ENCODE peak calls at places on chromosomes 7 and 10, in seven cellular contexts. O is right lobe of liver, Y is esophagus squamous epithelium, S is cardiac muscle cell, M is Peyer's patch, E is lung, C is thoracic aorta. U is an unnamed sample.

GRCh38 chr10:59692113-59692512 is 17.5 kb downstream of the SLC16A9 start:
- DNase-seq in O (no peak), Y (no peak), S (no peak), M (no peak), E (no peak), C (no peak), U (no peak)

GRCh38 chr7:90210925-90211324 is 615 bp upstream of the STEAP2 start:
- DNase-seq in O (no peak), Y (no peak), S (no peak), M (no peak), E (no peak), C (no peak), U (no peak)

GRCh38 chr7:11818281-11818680 is 13.7 kb downstream of the THSD7A start:
- DNase-seq in O (no peak), Y (no peak), S (no peak), M (no peak), E (no peak), C (no peak), U (no peak)

GRCh38 chr7:142772051-142772450 is 1.3 kb downstream of the PRSS2 start:
- DNase-seq in O (no peak), Y (no peak), S (peak; percentile 27), M (no peak), E (no peak), C (no peak), U (no peak)

GRCh38 chr7:144384555-144385245 is 18.8 kb downstream of the NOBOX start:
- DNase-seq in O (no peak), Y (no peak), S (peak; percentile 55), M (no peak), E (no peak), C (no peak), U (peak; percentile 6)

GRCh38 chr10:48288661-48289060 is 14.2 kb upstream of the FRMPD2 start:
- DNase-seq in O (no peak), Y (no peak), S (no peak), M (no peak), E (no peak), C (no peak), U (no peak)

GRCh38 chr7:13933536-13933935 is 55.9 kb downstream of the ETV1 start:
- DNase-seq in O (no peak), Y (no peak), S (no peak), M (no peak), E (no peak), C (no peak), U (no peak)

GRCh38 chr7:38000272-38000671 is 79.8 kb downstream of the EPDR1 start:
- DNase-seq in O (no peak), Y (no peak), S (peak; percentile 35), M (no peak), E (no peak), C (no peak), U (no peak)

GRCh38 chr10:27713906-27714305 is 31.7 kb downstream of the MKX start:
- DNase-seq in O (no peak), Y (no peak), S (no peak), M (no peak), E (no peak), C (no peak), U (no peak)

GRCh38 chr10:68550747-68551411 is 9.3 kb upstream of the TET1 start:
- DNase-seq in O (no peak), Y (no peak), S (peak; percentile 89), M (no peak), E (peak; percentile 44), C (no peak), U (peak; percentile 85)

DNA sequence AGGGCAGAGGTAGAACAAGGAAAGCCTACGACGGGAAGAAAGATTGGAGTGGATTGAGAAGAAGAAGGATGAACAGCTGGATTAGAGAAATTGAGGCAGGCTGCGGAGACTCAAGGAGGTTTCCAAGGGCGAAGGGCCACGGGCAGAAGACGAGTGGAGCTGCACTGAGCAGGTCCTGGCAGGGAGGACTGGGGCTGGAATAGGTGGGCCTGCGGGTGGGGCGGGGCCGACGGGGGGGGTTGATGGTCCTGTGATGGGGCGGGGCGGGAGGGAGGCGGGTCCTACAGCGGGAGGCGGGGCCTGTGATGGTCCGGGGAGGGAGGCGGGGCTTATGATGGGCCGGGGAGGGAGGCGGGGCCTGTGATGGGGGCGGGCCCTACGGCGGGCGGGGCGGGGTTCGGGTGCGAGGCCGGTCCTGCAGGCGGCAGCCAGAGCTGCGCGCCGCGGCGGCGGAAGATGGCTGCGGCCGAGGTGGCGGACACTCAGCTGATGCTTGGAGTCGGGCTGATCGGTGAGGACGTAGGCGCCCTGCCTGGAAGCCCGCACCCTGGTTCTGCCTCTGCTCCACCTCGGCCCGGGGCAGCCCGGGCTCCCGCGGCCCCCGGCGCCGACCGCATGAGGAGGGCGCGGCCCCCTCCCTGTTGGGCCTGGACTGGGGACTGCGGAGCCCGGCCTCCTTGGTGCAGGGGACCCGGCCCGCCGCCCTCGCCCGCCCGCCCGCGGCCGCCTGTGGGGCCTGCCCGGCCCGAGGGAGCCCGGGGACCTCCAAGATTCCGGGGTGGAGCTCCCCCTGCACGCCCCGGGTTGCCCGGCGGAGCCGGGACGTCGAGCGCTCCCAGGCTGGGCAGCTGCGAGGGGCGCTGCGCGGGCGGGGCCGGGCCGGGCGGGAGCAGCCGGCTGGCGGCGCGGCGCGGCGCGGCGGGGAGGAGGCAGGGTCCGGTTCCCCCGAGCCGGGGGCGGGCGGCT is at the start of gene DENND10:
- DNase-seq in O (peak; percentile 89), Y (peak; percentile 52), S (peak; percentile 90), M (peak; percentile 90), E (peak; percentile 78), C (peak; percentile 49), U (peak; percentile 78)
- H3K27ac ChIP-seq in O (peak within 1 kb of the TSS; percentile 60), Y (peak within 1 kb of the TSS; percentile 89), S (no peak within 1 kb of the TSS), M (peak within 1 kb of the TSS; percentile 74), E (peak within 1 kb of the TSS; percentile 68), C (peak within 1 kb of the TSS; percentile 53), U (no peak within 1 kb of the TSS)

DNA sequence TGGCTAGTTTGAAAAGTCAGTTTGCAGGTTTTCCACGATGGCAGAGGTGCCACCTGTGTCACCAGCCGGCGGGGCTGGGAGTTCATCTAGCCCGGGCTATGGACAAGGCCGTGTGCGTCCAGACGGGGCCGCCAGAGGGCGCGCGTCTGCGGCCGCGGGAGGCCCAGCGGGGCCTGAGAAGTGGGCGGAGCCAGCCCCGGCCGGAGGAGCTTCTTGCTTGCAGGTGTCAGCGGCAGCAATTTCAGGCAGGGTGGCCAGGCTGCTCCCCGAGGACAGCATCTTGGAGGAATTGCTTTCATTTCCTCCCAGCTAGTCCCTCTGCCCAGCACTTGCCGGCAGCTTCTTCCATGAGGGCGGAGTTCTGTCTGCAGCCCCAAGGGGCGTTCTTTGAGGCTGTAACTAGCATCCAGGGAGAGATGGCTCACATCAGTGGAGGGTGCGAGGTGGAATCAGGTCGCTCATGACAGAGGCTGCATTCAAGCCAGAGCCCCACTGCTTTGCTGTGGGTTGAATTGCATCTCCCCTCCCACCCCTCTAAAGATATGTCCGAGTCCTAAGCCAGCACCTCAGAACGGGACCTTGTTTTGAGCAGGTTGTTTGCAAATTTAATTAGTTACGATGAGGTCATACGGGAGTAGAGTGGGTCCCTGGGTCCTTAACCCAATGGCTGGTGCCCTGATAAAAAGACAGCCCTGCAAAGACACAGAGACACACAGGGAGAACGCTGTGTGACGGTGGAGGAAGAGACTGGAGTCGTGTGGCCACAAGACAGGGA is 85.9 kb upstream of the MKI67 start:
- DNase-seq in O (peak; percentile 85), Y (no peak), S (peak; percentile 75), M (peak; percentile 75), E (peak; percentile 86), C (no peak), U (peak; percentile 65)
- H3K4me3 ChIP-seq in O (no peak overlapping the region), Y (peak overlapping the region; percentile 39), S (no peak overlapping the region), M (no peak overlapping the region), E (no peak overlapping the region), C (peak overlapping the region; percentile 59), U (no peak overlapping the region)

DNA sequence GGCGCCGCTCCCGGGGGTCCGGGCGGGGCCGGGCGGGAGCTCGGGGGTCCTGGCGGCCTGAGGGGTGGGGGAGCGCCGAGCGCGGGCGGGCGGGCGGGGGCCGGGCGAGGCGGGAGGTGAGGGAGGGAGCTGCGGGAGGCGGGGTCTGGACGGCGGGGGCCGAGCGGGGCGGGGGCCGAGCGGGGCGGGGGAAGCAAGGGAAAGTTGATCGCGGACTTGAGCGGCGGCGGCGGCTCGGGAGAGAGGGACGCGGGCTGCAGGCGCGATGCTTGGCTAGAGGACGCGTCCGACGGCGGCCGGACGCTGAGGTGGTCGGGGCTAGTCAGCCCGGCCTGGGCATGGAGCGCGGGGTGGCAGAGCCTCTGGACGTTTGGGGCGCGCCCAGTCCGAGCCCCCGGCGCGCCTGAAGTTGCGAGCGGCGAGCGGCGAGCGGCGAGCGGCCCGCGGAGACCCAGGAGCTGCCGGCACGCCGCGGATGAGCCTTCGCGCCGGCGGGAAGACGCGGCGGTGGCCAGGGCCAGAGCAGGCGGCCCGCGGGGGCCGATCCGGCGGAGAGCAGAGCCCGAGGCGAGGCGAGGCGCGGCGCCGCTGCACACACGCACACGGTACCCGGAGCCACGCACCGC is at the start of gene CDH23:
- DNase-seq in O (peak; percentile 76), Y (no peak), S (peak; percentile 11), M (no peak), E (no peak), C (no peak), U (peak; percentile 43)
- H3K27me3 ChIP-seq in O (no peaks in the 10 kb centered on the region), Y (peaks cover 11% of the 10 kb centered on the region), S (peaks cover 72% of the 10 kb centered on the region), M (peaks cover 12% of the 10 kb centered on the region), E (no peaks in the 10 kb centered on the region), C (no peaks in the 10 kb centered on the region), U (peaks cover 57% of the 10 kb centered on the region)

DNA sequence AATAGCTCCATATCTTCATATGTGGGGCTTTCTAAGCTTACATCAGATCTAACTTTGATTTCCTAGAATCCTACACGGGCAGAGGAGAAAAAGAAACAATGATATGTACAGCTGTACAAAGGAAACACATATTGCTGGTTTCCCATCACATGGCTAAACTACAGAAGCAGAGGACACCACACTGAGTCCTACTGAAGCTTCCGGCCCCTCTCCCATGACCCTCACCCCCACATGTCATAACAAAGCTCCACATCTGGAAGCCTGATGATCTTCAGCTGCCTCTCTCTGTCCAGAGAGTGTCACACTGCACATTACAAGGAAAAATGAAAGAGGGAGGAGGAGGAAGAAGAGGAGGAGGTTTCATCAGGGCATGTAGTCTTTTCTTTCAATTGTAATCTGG is 14.0 kb downstream of the SLC16A12 start:
- DNase-seq in O (no peak), Y (no peak), S (no peak), M (no peak), E (no peak), C (no peak), U (no peak)
- H3K27ac ChIP-seq in O (no peak overlapping the region), Y (no peak overlapping the region), S (no peak overlapping the region), M (no peak overlapping the region), E (no peak overlapping the region), C (no peak overlapping the region), U (no peak overlapping the region)

GRCh38 chr7:104327963-104328307 is 468 bp upstream of the LHFPL3 start:
- DNase-seq in O (no peak), Y (no peak), S (no peak), M (no peak), E (no peak), C (no peak), U (no peak)
- H3K4me3 ChIP-seq in O (no peak overlapping the region), Y (peak overlapping the region; percentile 52), S (peak overlapping the region; percentile 26), M (no peak overlapping the region), E (no peak overlapping the region), C (peak overlapping the region; percentile 57), U (no peak overlapping the region)

DNA sequence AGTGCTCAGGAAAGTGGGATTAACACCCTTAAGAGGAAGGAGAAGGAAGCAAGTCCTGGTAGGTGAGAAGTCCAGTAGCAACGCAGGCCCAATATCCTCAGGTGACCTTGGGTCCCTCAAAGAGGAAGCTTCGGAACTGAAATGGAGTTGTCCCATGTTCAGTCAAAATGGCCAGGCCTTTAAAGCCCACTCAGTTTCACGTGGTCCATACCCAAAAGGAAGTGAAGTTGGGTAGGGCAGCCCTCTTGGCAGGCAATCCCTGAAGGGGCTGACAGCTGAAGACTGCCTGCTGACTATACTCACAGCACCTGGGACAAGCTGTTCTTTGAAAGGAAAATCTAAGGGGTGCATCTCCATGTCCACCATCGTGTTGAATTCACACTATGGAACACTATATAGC is 3.0 kb downstream of the GSAP start:
- DNase-seq in O (no peak), Y (no peak), S (no peak), M (no peak), E (no peak), C (no peak), U (no peak)
- H3K27me3 ChIP-seq in O (no peaks in the 10 kb centered on the region), Y (no peaks in the 10 kb centered on the region), S (peaks cover 25% of the 10 kb centered on the region), M (no peaks in the 10 kb centered on the region), E (no peaks in the 10 kb centered on the region), C (no peaks in the 10 kb centered on the region), U (no peaks in the 10 kb centered on the region)

U was measured in SJSA1.